ENCODE peak calls at places on chromosomes 7 and 10, in seven cellular contexts. One of them, this sample, is unnamed.

GRCh38 chr10:98349508-98349922 is 65.5 kb downstream of the PYROXD2 start:
- DNase-seq in caudate nucleus: no peak
- DNase-seq in astrocyte of the cerebellum: peak; percentile 95
- DNase-seq in spleen: no peak
- DNase-seq in stimulated activated CD8-positive, alpha-beta memory T cell treated with anti-CD3 and anti-CD28 coated beads, Interleukin-4, amount 100 ng/mL, for 48 hours: no peak
- DNase-seq in NCI-H1436: no peak
- DNase-seq in EL: peak; percentile 99
- DNase-seq in this sample: peak; percentile 87

GRCh38 chr10:121886997-121887622 is 40.7 kb downstream of the ATE1 start:
- DNase-seq in caudate nucleus: peak; percentile 14
- DNase-seq in astrocyte of the cerebellum: peak; percentile 48
- DNase-seq in spleen: no peak
- DNase-seq in stimulated activated CD8-positive, alpha-beta memory T cell treated with anti-CD3 and anti-CD28 coated beads, Interleukin-4, amount 100 ng/mL, for 48 hours: peak; percentile 69
- DNase-seq in NCI-H1436: peak; percentile 66
- DNase-seq in EL: peak; percentile 52
- DNase-seq in this sample: peak; percentile 75

GRCh38 chr10:62728479-62728878 is 76.0 kb upstream of the ADO start:
- DNase-seq in caudate nucleus: no peak
- DNase-seq in astrocyte of the cerebellum: no peak
- DNase-seq in spleen: no peak
- DNase-seq in stimulated activated CD8-positive, alpha-beta memory T cell treated with anti-CD3 and anti-CD28 coated beads, Interleukin-4, amount 100 ng/mL, for 48 hours: no peak
- DNase-seq in NCI-H1436: no peak
- DNase-seq in EL: peak; percentile 3
- DNase-seq in this sample: no peak

GRCh38 chr10:36885746-36886145 is 239.7 kb upstream of the ANKRD30A start:
- DNase-seq in caudate nucleus: no peak
- DNase-seq in astrocyte of the cerebellum: no peak
- DNase-seq in spleen: no peak
- DNase-seq in stimulated activated CD8-positive, alpha-beta memory T cell treated with anti-CD3 and anti-CD28 coated beads, Interleukin-4, amount 100 ng/mL, for 48 hours: no peak
- DNase-seq in NCI-H1436: no peak
- DNase-seq in EL: no peak
- DNase-seq in this sample: no peak

GRCh38 chr7:127678947-127679346 is 27.0 kb downstream of the SND1 start:
- DNase-seq in caudate nucleus: no peak
- DNase-seq in astrocyte of the cerebellum: no peak
- DNase-seq in spleen: no peak
- DNase-seq in stimulated activated CD8-positive, alpha-beta memory T cell treated with anti-CD3 and anti-CD28 coated beads, Interleukin-4, amount 100 ng/mL, for 48 hours: no peak
- DNase-seq in NCI-H1436: no peak
- DNase-seq in EL: peak; percentile 51
- DNase-seq in this sample: no peak

GRCh38 chr10:1476106-1476803 is 261.1 kb downstream of the ADARB2 start:
- DNase-seq in caudate nucleus: no peak
- DNase-seq in astrocyte of the cerebellum: no peak
- DNase-seq in spleen: no peak
- DNase-seq in stimulated activated CD8-positive, alpha-beta memory T cell treated with anti-CD3 and anti-CD28 coated beads, Interleukin-4, amount 100 ng/mL, for 48 hours: no peak
- DNase-seq in NCI-H1436: no peak
- DNase-seq in EL: no peak
- DNase-seq in this sample: no peak

GRCh38 chr10:60731134-60731883 is 47.0 kb upstream of the CDK1 start:
- DNase-seq in caudate nucleus: no peak
- DNase-seq in astrocyte of the cerebellum: no peak
- DNase-seq in spleen: no peak
- DNase-seq in stimulated activated CD8-positive, alpha-beta memory T cell treated with anti-CD3 and anti-CD28 coated beads, Interleukin-4, amount 100 ng/mL, for 48 hours: no peak
- DNase-seq in NCI-H1436: no peak
- DNase-seq in EL: no peak
- DNase-seq in this sample: no peak

GRCh38 chr10:130806426-130806825 is 505.1 kb downstream of the TCERG1L start:
- DNase-seq in caudate nucleus: no peak
- DNase-seq in astrocyte of the cerebellum: no peak
- DNase-seq in spleen: no peak
- DNase-seq in stimulated activated CD8-positive, alpha-beta memory T cell treated with anti-CD3 and anti-CD28 coated beads, Interleukin-4, amount 100 ng/mL, for 48 hours: no peak
- DNase-seq in NCI-H1436: no peak
- DNase-seq in EL: no peak
- DNase-seq in this sample: no peak

GRCh38 chr10:127196227-127196954 is at the start of gene INSYN2A:
- DNase-seq in caudate nucleus: peak; percentile 35
- DNase-seq in astrocyte of the cerebellum: no peak
- DNase-seq in spleen: no peak
- DNase-seq in stimulated activated CD8-positive, alpha-beta memory T cell treated with anti-CD3 and anti-CD28 coated beads, Interleukin-4, amount 100 ng/mL, for 48 hours: no peak
- DNase-seq in NCI-H1436: peak; percentile 24
- DNase-seq in EL: peak; percentile 71
- DNase-seq in this sample: no peak

GRCh38 chr7:93938293-93938692 is 16.8 kb downstream of the GNG11 start:
- DNase-seq in caudate nucleus: no peak
- DNase-seq in astrocyte of the cerebellum: no peak
- DNase-seq in spleen: no peak
- DNase-seq in stimulated activated CD8-positive, alpha-beta memory T cell treated with anti-CD3 and anti-CD28 coated beads, Interleukin-4, amount 100 ng/mL, for 48 hours: no peak
- DNase-seq in NCI-H1436: no peak
- DNase-seq in EL: peak; percentile 7
- DNase-seq in this sample: no peak

GRCh38 chr7:139745330-139746143 is 32.3 kb downstream of the HIPK2 start:
- DNase-seq in caudate nucleus: no peak
- DNase-seq in astrocyte of the cerebellum: no peak
- DNase-seq in spleen: no peak
- DNase-seq in stimulated activated CD8-positive, alpha-beta memory T cell treated with anti-CD3 and anti-CD28 coated beads, Interleukin-4, amount 100 ng/mL, for 48 hours: no peak
- DNase-seq in NCI-H1436: no peak
- DNase-seq in EL: no peak
- DNase-seq in this sample: no peak

GRCh38 chr10:102148275-102148674 is 3.9 kb upstream of the NOLC1 start:
- DNase-seq in caudate nucleus: no peak
- DNase-seq in astrocyte of the cerebellum: no peak
- DNase-seq in spleen: no peak
- DNase-seq in stimulated activated CD8-positive, alpha-beta memory T cell treated with anti-CD3 and anti-CD28 coated beads, Interleukin-4, amount 100 ng/mL, for 48 hours: no peak
- DNase-seq in NCI-H1436: no peak
- DNase-seq in EL: no peak
- DNase-seq in this sample: no peak

GRCh38 chr10:52956451-52956850 is 183.9 kb upstream of the MBL2 start:
- DNase-seq in caudate nucleus: no peak
- DNase-seq in astrocyte of the cerebellum: no peak
- DNase-seq in spleen: no peak
- DNase-seq in stimulated activated CD8-positive, alpha-beta memory T cell treated with anti-CD3 and anti-CD28 coated beads, Interleukin-4, amount 100 ng/mL, for 48 hours: no peak
- DNase-seq in NCI-H1436: no peak
- DNase-seq in EL: no peak
- DNase-seq in this sample: no peak

GRCh38 chr7:28017372-28017771 is 163.2 kb downstream of the JAZF1 start:
- DNase-seq in caudate nucleus: no peak
- DNase-seq in astrocyte of the cerebellum: no peak
- DNase-seq in spleen: no peak
- DNase-seq in stimulated activated CD8-positive, alpha-beta memory T cell treated with anti-CD3 and anti-CD28 coated beads, Interleukin-4, amount 100 ng/mL, for 48 hours: no peak
- DNase-seq in NCI-H1436: no peak
- DNase-seq in EL: peak; percentile 68
- DNase-seq in this sample: no peak

GRCh38 chr10:88851706-88852105 is at the start of gene ANKRD22:
- DNase-seq in caudate nucleus: no peak
- DNase-seq in astrocyte of the cerebellum: no peak
- DNase-seq in spleen: no peak
- DNase-seq in stimulated activated CD8-positive, alpha-beta memory T cell treated with anti-CD3 and anti-CD28 coated beads, Interleukin-4, amount 100 ng/mL, for 48 hours: no peak
- DNase-seq in NCI-H1436: no peak
- DNase-seq in EL: peak; percentile 38
- DNase-seq in this sample: no peak

GRCh38 chr10:132667613-132668394 is 118.1 kb downstream of the NKX6-2 start:
- DNase-seq in caudate nucleus: no peak
- DNase-seq in astrocyte of the cerebellum: peak; percentile 37
- DNase-seq in spleen: peak; percentile 9
- DNase-seq in stimulated activated CD8-positive, alpha-beta memory T cell treated with anti-CD3 and anti-CD28 coated beads, Interleukin-4, amount 100 ng/mL, for 48 hours: no peak
- DNase-seq in NCI-H1436: peak; percentile 44
- DNase-seq in EL: peak; percentile 67
- DNase-seq in this sample: peak; percentile 8

GRCh38 chr7:140562921-140563600 is 77.6 kb downstream of the DENND2A start:
- DNase-seq in caudate nucleus: no peak
- DNase-seq in astrocyte of the cerebellum: no peak
- DNase-seq in spleen: no peak
- DNase-seq in stimulated activated CD8-positive, alpha-beta memory T cell treated with anti-CD3 and anti-CD28 coated beads, Interleukin-4, amount 100 ng/mL, for 48 hours: no peak
- DNase-seq in NCI-H1436: no peak
- DNase-seq in EL: no peak
- DNase-seq in this sample: no peak

GRCh38 chr7:153004341-153004740 is 244.8 kb downstream of the ACTR3B start:
- DNase-seq in caudate nucleus: no peak
- DNase-seq in astrocyte of the cerebellum: no peak
- DNase-seq in spleen: no peak
- DNase-seq in stimulated activated CD8-positive, alpha-beta memory T cell treated with anti-CD3 and anti-CD28 coated beads, Interleukin-4, amount 100 ng/mL, for 48 hours: no peak
- DNase-seq in NCI-H1436: no peak
- DNase-seq in EL: no peak
- DNase-seq in this sample: no peak

GRCh38 chr7:115357213-115357999 is 435.5 kb downstream of the MDFIC start:
- DNase-seq in caudate nucleus: no peak
- DNase-seq in astrocyte of the cerebellum: no peak
- DNase-seq in spleen: no peak
- DNase-seq in stimulated activated CD8-positive, alpha-beta memory T cell treated with anti-CD3 and anti-CD28 coated beads, Interleukin-4, amount 100 ng/mL, for 48 hours: no peak
- DNase-seq in NCI-H1436: no peak
- DNase-seq in EL: peak; percentile 4
- DNase-seq in this sample: no peak

GRCh38 chr10:8919291-8919690 is 864.8 kb downstream of the GATA3 start:
- DNase-seq in caudate nucleus: no peak
- DNase-seq in astrocyte of the cerebellum: no peak
- DNase-seq in spleen: no peak
- DNase-seq in stimulated activated CD8-positive, alpha-beta memory T cell treated with anti-CD3 and anti-CD28 coated beads, Interleukin-4, amount 100 ng/mL, for 48 hours: no peak
- DNase-seq in NCI-H1436: no peak
- DNase-seq in EL: no peak
- DNase-seq in this sample: no peak

GRCh38 chr7:91674470-91674869 is 206.0 kb downstream of the MTERF1 start:
- DNase-seq in caudate nucleus: no peak
- DNase-seq in astrocyte of the cerebellum: no peak
- DNase-seq in spleen: no peak
- DNase-seq in stimulated activated CD8-positive, alpha-beta memory T cell treated with anti-CD3 and anti-CD28 coated beads, Interleukin-4, amount 100 ng/mL, for 48 hours: no peak
- DNase-seq in NCI-H1436: no peak
- DNase-seq in EL: no peak
- DNase-seq in this sample: no peak

GRCh38 chr10:59965899-59966650 is 59.7 kb upstream of the CCDC6 start:
- DNase-seq in caudate nucleus: no peak
- DNase-seq in astrocyte of the cerebellum: no peak
- DNase-seq in spleen: no peak
- DNase-seq in stimulated activated CD8-positive, alpha-beta memory T cell treated with anti-CD3 and anti-CD28 coated beads, Interleukin-4, amount 100 ng/mL, for 48 hours: no peak
- DNase-seq in NCI-H1436: no peak
- DNase-seq in EL: no peak
- DNase-seq in this sample: no peak

GRCh38 chr10:123614888-123615287 is 51.3 kb upstream of the GPR26 start:
- DNase-seq in caudate nucleus: no peak
- DNase-seq in astrocyte of the cerebellum: peak; percentile 20
- DNase-seq in spleen: no peak
- DNase-seq in stimulated activated CD8-positive, alpha-beta memory T cell treated with anti-CD3 and anti-CD28 coated beads, Interleukin-4, amount 100 ng/mL, for 48 hours: peak; percentile 73
- DNase-seq in NCI-H1436: no peak
- DNase-seq in EL: peak; percentile 40
- DNase-seq in this sample: no peak

GRCh38 chr7:84194484-84195260 is at the start of gene SEMA3A:
- DNase-seq in caudate nucleus: no peak
- DNase-seq in astrocyte of the cerebellum: peak; percentile 50
- DNase-seq in spleen: no peak
- DNase-seq in stimulated activated CD8-positive, alpha-beta memory T cell treated with anti-CD3 and anti-CD28 coated beads, Interleukin-4, amount 100 ng/mL, for 48 hours: peak; percentile 28
- DNase-seq in NCI-H1436: no peak
- DNase-seq in EL: peak; percentile 86
- DNase-seq in this sample: peak; percentile 84

GRCh38 chr7:157224627-157225026 is 85.9 kb downstream of the UBE3C start:
- DNase-seq in caudate nucleus: no peak
- DNase-seq in astrocyte of the cerebellum: no peak
- DNase-seq in spleen: no peak
- DNase-seq in stimulated activated CD8-positive, alpha-beta memory T cell treated with anti-CD3 and anti-CD28 coated beads, Interleukin-4, amount 100 ng/mL, for 48 hours: no peak
- DNase-seq in NCI-H1436: no peak
- DNase-seq in EL: peak; percentile 16
- DNase-seq in this sample: no peak

GRCh38 chr10:1400129-1400865 is 337.0 kb downstream of the ADARB2 start:
- DNase-seq in caudate nucleus: no peak
- DNase-seq in astrocyte of the cerebellum: no peak
- DNase-seq in spleen: no peak
- DNase-seq in stimulated activated CD8-positive, alpha-beta memory T cell treated with anti-CD3 and anti-CD28 coated beads, Interleukin-4, amount 100 ng/mL, for 48 hours: peak; percentile 7
- DNase-seq in NCI-H1436: no peak
- DNase-seq in EL: no peak
- DNase-seq in this sample: no peak

GRCh38 chr10:86944031-86944419 is 13.4 kb downstream of the MMRN2 start:
- DNase-seq in caudate nucleus: no peak
- DNase-seq in astrocyte of the cerebellum: no peak
- DNase-seq in spleen: no peak
- DNase-seq in stimulated activated CD8-positive, alpha-beta memory T cell treated with anti-CD3 and anti-CD28 coated beads, Interleukin-4, amount 100 ng/mL, for 48 hours: no peak
- DNase-seq in NCI-H1436: no peak
- DNase-seq in EL: no peak
- DNase-seq in this sample: no peak

GRCh38 chr10:26839966-26840627 is 20.7 kb downstream of the ABI1 start:
- DNase-seq in caudate nucleus: no peak
- DNase-seq in astrocyte of the cerebellum: peak; percentile 13
- DNase-seq in spleen: no peak
- DNase-seq in stimulated activated CD8-positive, alpha-beta memory T cell treated with anti-CD3 and anti-CD28 coated beads, Interleukin-4, amount 100 ng/mL, for 48 hours: no peak
- DNase-seq in NCI-H1436: no peak
- DNase-seq in EL: no peak
- DNase-seq in this sample: no peak

GRCh38 chr7:1197997-1198632 is 34.6 kb upstream of the UNCX start:
- DNase-seq in caudate nucleus: no peak
- DNase-seq in astrocyte of the cerebellum: no peak
- DNase-seq in spleen: no peak
- DNase-seq in stimulated activated CD8-positive, alpha-beta memory T cell treated with anti-CD3 and anti-CD28 coated beads, Interleukin-4, amount 100 ng/mL, for 48 hours: no peak
- DNase-seq in NCI-H1436: no peak
- DNase-seq in EL: peak; percentile 90
- DNase-seq in this sample: no peak

GRCh38 chr7:151141855-151142685 is 25.4 kb downstream of the GBX1 start:
- DNase-seq in caudate nucleus: no peak
- DNase-seq in astrocyte of the cerebellum: no peak
- DNase-seq in spleen: peak; percentile 64
- DNase-seq in stimulated activated CD8-positive, alpha-beta memory T cell treated with anti-CD3 and anti-CD28 coated beads, Interleukin-4, amount 100 ng/mL, for 48 hours: no peak
- DNase-seq in NCI-H1436: no peak
- DNase-seq in EL: no peak
- DNase-seq in this sample: no peak

GRCh38 chr7:42692609-42693008 is 219.3 kb downstream of the C7orf25 start:
- DNase-seq in caudate nucleus: no peak
- DNase-seq in astrocyte of the cerebellum: no peak
- DNase-seq in spleen: no peak
- DNase-seq in stimulated activated CD8-positive, alpha-beta memory T cell treated with anti-CD3 and anti-CD28 coated beads, Interleukin-4, amount 100 ng/mL, for 48 hours: no peak
- DNase-seq in NCI-H1436: no peak
- DNase-seq in EL: no peak
- DNase-seq in this sample: no peak

GRCh38 chr10:20616056-20616671 is 280.9 kb downstream of the NEBL start:
- DNase-seq in caudate nucleus: no peak
- DNase-seq in astrocyte of the cerebellum: no peak
- DNase-seq in spleen: no peak
- DNase-seq in stimulated activated CD8-positive, alpha-beta memory T cell treated with anti-CD3 and anti-CD28 coated beads, Interleukin-4, amount 100 ng/mL, for 48 hours: no peak
- DNase-seq in NCI-H1436: no peak
- DNase-seq in EL: no peak
- DNase-seq in this sample: no peak

GRCh38 chr10:48509061-48509772 is 95.7 kb downstream of the ARHGAP22 start:
- DNase-seq in caudate nucleus: no peak
- DNase-seq in astrocyte of the cerebellum: no peak
- DNase-seq in spleen: no peak
- DNase-seq in stimulated activated CD8-positive, alpha-beta memory T cell treated with anti-CD3 and anti-CD28 coated beads, Interleukin-4, amount 100 ng/mL, for 48 hours: peak; percentile 11
- DNase-seq in NCI-H1436: no peak
- DNase-seq in EL: no peak
- DNase-seq in this sample: peak; percentile 54

GRCh38 chr7:24825931-24826661 is 68.8 kb upstream of the GSDME start:
- DNase-seq in caudate nucleus: no peak
- DNase-seq in astrocyte of the cerebellum: peak; percentile 75
- DNase-seq in spleen: no peak
- DNase-seq in stimulated activated CD8-positive, alpha-beta memory T cell treated with anti-CD3 and anti-CD28 coated beads, Interleukin-4, amount 100 ng/mL, for 48 hours: no peak
- DNase-seq in NCI-H1436: no peak
- DNase-seq in EL: peak; percentile 76
- DNase-seq in this sample: no peak

GRCh38 chr10:63976538-63976937 is 455.3 kb downstream of the REEP3 start:
- DNase-seq in caudate nucleus: no peak
- DNase-seq in astrocyte of the cerebellum: no peak
- DNase-seq in spleen: no peak
- DNase-seq in stimulated activated CD8-positive, alpha-beta memory T cell treated with anti-CD3 and anti-CD28 coated beads, Interleukin-4, amount 100 ng/mL, for 48 hours: peak; percentile 68
- DNase-seq in NCI-H1436: no peak
- DNase-seq in EL: peak; percentile 36
- DNase-seq in this sample: no peak

This sample was measured in sigmoid colon.